ENCODE peak calls at places on chromosomes 6 and 20, in eight cellular contexts. Z is RWPE1; H is left ventricle myocardium superior; M is smooth muscle cell of the brain vasculature; J is T-helper 2 cell; S is activated CD4-positive, CD25-positive, alpha-beta regulatory T cell; Y is stimulated activated CD4-positive, alpha-beta T cell treated with anti-CD3 and anti-CD28 coated beads, Interleukin-12 subunit alpha, Interleukin-12 subunit beta, amount 100 ng/mL, for 48 hours; U is fibroblast of pulmonary artery. X is an unnamed sample.
A peak's percentile ranks its signal among the peaks of the same experiment; 100 is the strongest.

GRCh38 chr20:9374480-9374879 is 139.9 kb upstream of the LAMP5 start:
- DNase-seq in Z (no peak), H (no peak), M (no peak), J (no peak), S (no peak), Y (no peak), U (peak; percentile 5), X (no peak)

GRCh38 chr20:63238491-63239126 is 2.9 kb downstream of the BIRC7 start:
- DNase-seq in Z (no peak), H (no peak), M (no peak), J (no peak), S (no peak), Y (no peak), U (no peak), X (no peak)

GRCh38 chr6:150491131-150491795 is 108.4 kb upstream of the PLEKHG1 start:
- DNase-seq in Z (peak; percentile 82), H (no peak), M (no peak), J (no peak), S (no peak), Y (peak; percentile 37), U (peak; percentile 47), X (no peak)

GRCh38 chr20:12875510-12875909 is 133.3 kb upstream of the SPTLC3 start:
- DNase-seq in Z (no peak), H (no peak), M (no peak), J (no peak), S (no peak), Y (no peak), U (no peak), X (no peak)

GRCh38 chr6:98931710-98932109 is 16.0 kb downstream of the FBXL4 start:
- DNase-seq in Z (no peak), H (no peak), M (no peak), J (no peak), S (no peak), Y (no peak), U (no peak), X (no peak)

GRCh38 chr6:105591053-105591452 is 188.2 kb upstream of the PREP start:
- DNase-seq in Z (no peak), H (no peak), M (no peak), J (no peak), S (no peak), Y (no peak), U (peak; percentile 34), X (no peak)

GRCh38 chr6:104711371-104711770 is 148.3 kb downstream of the HACE1 start:
- DNase-seq in Z (peak; percentile 48), H (no peak), M (no peak), J (no peak), S (no peak), Y (no peak), U (peak; percentile 64), X (no peak)

GRCh38 chr20:46463852-46464251 is 49.5 kb downstream of the ZNF334 start:
- DNase-seq in Z (no peak), H (no peak), M (no peak), J (no peak), S (no peak), Y (no peak), U (no peak), X (no peak)

GRCh38 chr20:8223096-8223870 is 91.2 kb downstream of the PLCB1 start:
- DNase-seq in Z (no peak), H (no peak), M (peak; percentile 70), J (no peak), S (no peak), Y (no peak), U (peak; percentile 89), X (no peak)

GRCh38 chr6:52994031-52994788 is 874 bp downstream of the GSTA4 start:
- DNase-seq in Z (peak; percentile 20), H (peak; percentile 35), M (no peak), J (no peak), S (no peak), Y (no peak), U (peak; percentile 39), X (no peak)

GRCh38 chr6:45351076-45351475 is 22.9 kb downstream of the RUNX2 start:
- DNase-seq in Z (no peak), H (no peak), M (no peak), J (no peak), S (no peak), Y (no peak), U (no peak), X (no peak)

GRCh38 chr6:108799356-108799720 is 48.9 kb upstream of the ARMC2 start:
- DNase-seq in Z (no peak), H (no peak), M (no peak), J (no peak), S (no peak), Y (no peak), U (no peak), X (no peak)

GRCh38 chr6:139648430-139649000 is 274.1 kb upstream of the CITED2 start:
- DNase-seq in Z (no peak), H (no peak), M (no peak), J (no peak), S (no peak), Y (no peak), U (no peak), X (no peak)

GRCh38 chr6:21731411-21732031 is 138.0 kb downstream of the SOX4 start:
- DNase-seq in Z (peak; percentile 64), H (no peak), M (no peak), J (no peak), S (no peak), Y (no peak), U (peak; percentile 64), X (no peak)

GRCh38 chr20:48131581-48131980 is 346.3 kb upstream of the SULF2 start:
- DNase-seq in Z (no peak), H (no peak), M (no peak), J (no peak), S (no peak), Y (no peak), U (peak; percentile 64), X (no peak)

GRCh38 chr6:70414813-70415212 is 1.5 kb downstream of the FAM135A start:
- DNase-seq in Z (no peak), H (no peak), M (no peak), J (no peak), S (no peak), Y (no peak), U (no peak), X (no peak)

GRCh38 chr6:11172501-11173337 is 59.7 kb downstream of the NEDD9 start:
- DNase-seq in Z (peak; percentile 21), H (peak; percentile 78), M (peak; percentile 37), J (peak; percentile 65), S (peak; percentile 58), Y (peak; percentile 73), U (peak; percentile 60), X (peak; percentile 75)

GRCh38 chr6:6751615-6752014 is 163.1 kb downstream of the LY86 start:
- DNase-seq in Z (no peak), H (no peak), M (no peak), J (no peak), S (no peak), Y (peak; percentile 23), U (no peak), X (peak; percentile 87)

GRCh38 chr20:47502801-47503239 is 1.1 kb downstream of the NCOA3 start:
- DNase-seq in Z (peak; percentile 64), H (no peak), M (no peak), J (no peak), S (no peak), Y (no peak), U (peak; percentile 61), X (no peak)

GRCh38 chr6:53524455-53524815 is 20.5 kb downstream of the GCLC start:
- DNase-seq in Z (peak; percentile 42), H (no peak), M (no peak), J (no peak), S (no peak), Y (no peak), U (peak; percentile 52), X (no peak)

GRCh38 chr6:160139420-160139851 is 17.8 kb downstream of the SLC22A1 start:
- DNase-seq in Z (peak; percentile 86), H (no peak), M (peak; percentile 40), J (no peak), S (no peak), Y (no peak), U (peak; percentile 90), X (no peak)

GRCh38 chr20:50136822-50137599 is 16.5 kb downstream of the PEDS1 start:
- DNase-seq in Z (peak; percentile 57), H (no peak), M (no peak), J (no peak), S (no peak), Y (no peak), U (no peak), X (no peak)

GRCh38 chr6:133754298-133754697 is 134.6 kb upstream of the TCF21 start:
- DNase-seq in Z (no peak), H (no peak), M (no peak), J (no peak), S (no peak), Y (no peak), U (no peak), X (no peak)

GRCh38 chr20:31670371-31671228 is 32.9 kb downstream of the COX4I2 start:
- DNase-seq in Z (no peak), H (peak; percentile 78), M (no peak), J (no peak), S (no peak), Y (no peak), U (no peak), X (peak; percentile 70)

GRCh38 chr6:131980791-131981623 is 29.8 kb upstream of the CCN2 start:
- DNase-seq in Z (no peak), H (no peak), M (no peak), J (no peak), S (no peak), Y (no peak), U (peak; percentile 39), X (no peak)